ENCODE peak calls at places on chromosomes 4 and X, in nine cellular contexts. D is body of pancreas; B is GM23248; W is hepatocyte; I is CD4-positive, alpha-beta memory T cell; G is suprapubic skin; C is uterus; J is sigmoid colon; L is GM23338. Y is an unnamed sample. For H3K4me1, the result is how much of the 10 kb centered on the place peaks cover.

GRCh38 chrX:35339796-35340195 is 397.2 kb downstream of the FAM47B start:
- DNase-seq in D (no peak), B (no peak), W (no peak), I (no peak), G (no peak), C (no peak), J (no peak), L (no peak), Y (no peak)

GRCh38 chr4:80362578-80363181 is 27.1 kb downstream of the CFAP299 start:
- DNase-seq in D (no peak), B (peak), W (peak), I (no peak), G (no peak), C (no peak), J (no peak), L (peak), Y (peak)

GRCh38 chrX:150364347-150365050 is 1.4 kb downstream of the MAMLD1 start:
- DNase-seq in D (peak), B (peak), W (peak), I (peak), G (no peak), C (no peak), J (no peak), L (peak), Y (peak)

GRCh38 chr4:86582453-86582852 is 11.7 kb upstream of the PTPN13 start:
- DNase-seq in D (no peak), B (peak), W (no peak), I (no peak), G (no peak), C (no peak), J (no peak), L (no peak), Y (no peak)

GRCh38 chrX:9668537-9668936 is 97.1 kb downstream of the GPR143 start:
- DNase-seq in D (no peak), B (no peak), W (no peak), I (no peak), G (no peak), C (no peak), J (no peak), L (no peak), Y (no peak)

GRCh38 chrX:2710041-2710471 is 19.0 kb downstream of the CD99 start:
- DNase-seq in D (no peak), B (peak), W (peak), I (peak), G (peak), C (no peak), J (peak), L (no peak), Y (peak)

GRCh38 chr4:104677122-104677521 is 182.4 kb upstream of the CXXC4 start:
- DNase-seq in D (no peak), B (no peak), W (peak), I (no peak), G (no peak), C (no peak), J (no peak), L (peak), Y (peak)

GRCh38 chrX:118742176-118742575 is 14.8 kb downstream of the IL13RA1 start:
- DNase-seq in D (no peak), B (no peak), W (no peak), I (no peak), G (no peak), C (no peak), J (no peak), L (peak), Y (no peak)

GRCh38 chrX:5916945-5917344 is 311.7 kb downstream of the NLGN4X start:
- DNase-seq in D (no peak), B (no peak), W (no peak), I (no peak), G (no peak), C (no peak), J (no peak), L (peak), Y (no peak)

GRCh38 chr4:8215001-8215427 is 15.9 kb downstream of the SH3TC1 start:
- DNase-seq in D (peak), B (peak), W (peak), I (no peak), G (no peak), C (peak), J (no peak), L (no peak), Y (no peak)

GRCh38 chrX:133674726-133675470 is 259.6 kb upstream of the GPC4 start:
- DNase-seq in D (peak), B (no peak), W (peak), I (no peak), G (no peak), C (no peak), J (no peak), L (peak), Y (peak)

GRCh38 chrX:12984629-12985303 is 9.9 kb downstream of the TMSB4X start:
- DNase-seq in D (peak), B (peak), W (peak), I (peak), G (no peak), C (no peak), J (no peak), L (no peak), Y (no peak)

GRCh38 chr4:36872679-36873078 is 371.9 kb upstream of the NWD2 start:
- DNase-seq in D (no peak), B (no peak), W (no peak), I (no peak), G (no peak), C (no peak), J (no peak), L (no peak), Y (no peak)

GRCh38 chr4:36870121-36870520 is 374.4 kb upstream of the NWD2 start:
- DNase-seq in D (no peak), B (no peak), W (no peak), I (no peak), G (no peak), C (no peak), J (no peak), L (no peak), Y (no peak)
- H3K4me1 ChIP-seq in D (under half), B (under half), W (under half), I (under half), G (under half), C (under half), J (under half), L (under half), Y (under half)

DNA sequence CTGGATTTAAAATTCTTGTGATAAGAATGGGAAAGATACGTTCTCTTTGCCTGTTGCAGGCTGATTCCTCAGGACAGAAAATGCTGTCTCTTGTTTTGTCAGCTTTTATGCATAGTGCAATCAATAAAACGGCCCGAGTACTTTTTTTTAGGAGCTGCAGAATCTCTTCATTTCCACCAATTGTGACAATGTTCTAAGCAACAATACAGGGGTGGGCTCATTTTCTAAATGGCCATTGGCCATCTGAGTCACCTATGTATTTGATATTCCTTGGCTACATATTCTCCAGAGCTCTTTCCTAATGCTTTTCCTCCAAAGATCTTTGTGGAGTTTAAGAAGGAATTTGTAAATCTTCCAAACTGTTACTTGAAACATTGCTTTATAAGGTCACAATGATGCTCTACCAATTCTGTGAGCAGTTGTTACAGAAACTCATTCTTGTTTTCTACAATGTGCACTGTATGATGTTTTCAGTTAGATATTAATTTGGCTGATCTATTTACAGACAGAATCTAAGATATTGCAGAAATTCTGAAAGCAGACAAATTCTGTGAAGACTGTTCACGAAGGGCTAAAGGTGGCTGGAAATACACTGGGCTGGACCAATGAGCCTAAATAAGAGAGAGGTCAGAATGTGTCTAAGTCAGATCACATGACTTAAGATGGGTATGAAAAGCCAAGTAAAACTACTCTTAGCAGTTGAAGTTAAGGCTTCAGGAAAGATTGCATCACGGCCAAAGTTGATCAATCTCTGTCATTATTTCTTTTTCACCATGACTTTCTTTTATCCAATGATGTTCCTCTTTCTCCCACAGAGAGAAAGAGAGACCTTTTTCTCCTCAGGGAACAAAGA is 33.4 kb downstream of the TAPT1 start:
- DNase-seq in D (no peak), B (no peak), W (no peak), I (no peak), G (no peak), C (no peak), J (no peak), L (no peak), Y (no peak)
- H3K27ac ChIP-seq in D (no peak), B (no peak), W (no peak), I (no peak), G (no peak), C (peak), J (peak), L (no peak), Y (no peak)

GRCh38 chr4:99635601-99636000 is 22.0 kb downstream of the C4orf54 start:
- DNase-seq in D (no peak), B (peak), W (no peak), I (no peak), G (no peak), C (no peak), J (no peak), L (no peak), Y (no peak)
- H3K4me1 ChIP-seq in D (under half), B (under half), W (under half), I (under half), G (under half), C (under half), J (under half), L (under half), Y (under half)

GRCh38 chr4:74969507-74970474 is 36.9 kb downstream of the PARM1 start:
- DNase-seq in D (peak), B (no peak), W (peak), I (no peak), G (no peak), C (no peak), J (no peak), L (peak), Y (no peak)
- H3K27ac ChIP-seq in D (peak), B (no peak), W (peak), I (no peak), G (no peak), C (peak), J (no peak), L (no peak), Y (no peak)

DNA sequence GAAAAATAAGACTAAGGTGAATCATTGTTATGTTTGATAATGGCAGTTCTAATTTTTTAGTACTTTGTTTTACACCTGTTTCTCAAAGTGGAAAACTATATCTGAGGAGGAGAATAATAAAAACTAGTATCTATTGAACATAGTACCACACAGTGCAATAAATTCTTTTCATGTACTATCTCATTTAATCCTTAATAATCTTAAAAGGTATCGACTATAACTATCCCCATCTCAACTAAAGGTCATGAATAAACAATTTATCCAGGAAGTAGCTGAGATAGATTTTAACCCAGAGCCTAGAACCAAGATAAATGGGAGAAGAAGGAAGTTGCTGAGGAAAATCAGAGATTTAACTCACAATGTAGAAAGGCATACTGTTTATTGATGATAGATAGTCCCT is 2.5 kb downstream of the CHIC2 start:
- DNase-seq in D (no peak), B (no peak), W (no peak), I (no peak), G (no peak), C (no peak), J (no peak), L (no peak), Y (peak)
- H3K4me1 ChIP-seq in D (half or more), B (half or more), W (under half), I (half or more), G (half or more), C (under half), J (under half), L (under half), Y (under half)

GRCh38 chr4:57099363-57099762 is 10.8 kb downstream of the IGFBP7 start:
- DNase-seq in D (no peak), B (no peak), W (no peak), I (no peak), G (no peak), C (no peak), J (no peak), L (no peak), Y (no peak)
- H3K27ac ChIP-seq in D (no peak), B (peak), W (peak), I (no peak), G (peak), C (peak), J (peak), L (no peak), Y (no peak)

GRCh38 chrX:19017271-19017670 is 33.4 kb upstream of the PHKA2 start:
- DNase-seq in D (no peak), B (peak), W (peak), I (no peak), G (no peak), C (no peak), J (no peak), L (peak), Y (peak)
- H3K4me1 ChIP-seq in D (under half), B (under half), W (under half), I (under half), G (under half), C (under half), J (under half), L (under half), Y (under half)

Y was measured in small intestine.